ENCODE peak calls at places on chromosomes 1 and 21, in six cellular contexts. Q is IMR-90, P is mesendoderm, B is H1, N is mesenchymal stem cell, F is trophoblast cell. E is an unnamed sample.

GRCh38 chr1:178625695-178626094 is 99.3 kb upstream of the RALGPS2 start:
- DNase-seq in Q (no peak), P (no peak), B (no peak), N (no peak), F (no peak), E (no peak)

GRCh38 chr1:6490181-6491075 is 1.0 kb downstream of the PLEKHG5 start:
- DNase-seq in Q (peak; percentile 68), P (peak; percentile 93), B (peak; percentile 90), N (peak; percentile 75), F (peak; percentile 38), E (peak; percentile 67)

GRCh38 chr1:168735987-168736386 is 7.0 kb upstream of the DPT start:
- DNase-seq in Q (no peak), P (no peak), B (no peak), N (no peak), F (no peak), E (no peak)

GRCh38 chr1:109785446-109786106 is 21.9 kb upstream of the EPS8L3 start:
- DNase-seq in Q (no peak), P (no peak), B (no peak), N (no peak), F (no peak), E (no peak)

GRCh38 chr1:208132287-208132882 is 111.8 kb downstream of the PLXNA2 start:
- DNase-seq in Q (peak; percentile 42), P (peak; percentile 90), B (peak; percentile 92), N (peak; percentile 70), F (peak; percentile 80), E (peak; percentile 70)

GRCh38 chr1:226549937-226550670 is 1.5 kb downstream of the STUM start:
- DNase-seq in Q (no peak), P (peak; percentile 82), B (peak; percentile 71), N (peak; percentile 25), F (no peak), E (peak; percentile 5)

GRCh38 chr1:225693085-225693698 is 40.3 kb upstream of the ENAH start:
- DNase-seq in Q (no peak), P (no peak), B (no peak), N (no peak), F (no peak), E (no peak)

GRCh38 chr1:15965228-15965767 is 10.6 kb downstream of the ZBTB17 start:
- DNase-seq in Q (peak; percentile 79), P (no peak), B (no peak), N (peak; percentile 63), F (no peak), E (no peak)

GRCh38 chr1:89652373-89652772 is 19.5 kb downstream of the LRRC8C start:
- DNase-seq in Q (no peak), P (no peak), B (no peak), N (no peak), F (no peak), E (no peak)

GRCh38 chr1:33348676-33349080 is 27.8 kb upstream of the A3GALT2 start:
- DNase-seq in Q (no peak), P (no peak), B (no peak), N (no peak), F (no peak), E (no peak)

GRCh38 chr1:2212167-2212541 is 16.0 kb upstream of the SKI start:
- DNase-seq in Q (peak; percentile 6), P (no peak), B (no peak), N (no peak), F (no peak), E (no peak)

GRCh38 chr1:204858381-204858821 is 12.3 kb upstream of the NFASC start:
- DNase-seq in Q (no peak), P (no peak), B (no peak), N (no peak), F (no peak), E (peak; percentile 12)

GRCh38 chr1:12294076-12294475 is 64.2 kb downstream of the VPS13D start:
- DNase-seq in Q (peak; percentile 55), P (no peak), B (no peak), N (no peak), F (no peak), E (no peak)

GRCh38 chr1:201562659-201563405 is 23.9 kb downstream of the NAV1 start:
- DNase-seq in Q (peak; percentile 97), P (no peak), B (no peak), N (peak; percentile 95), F (no peak), E (no peak)

GRCh38 chr1:6329392-6329791 is 64.2 kb downstream of the ACOT7 start:
- DNase-seq in Q (peak; percentile 17), P (no peak), B (no peak), N (no peak), F (no peak), E (no peak)

GRCh38 chr21:39114871-39115658 is 68.2 kb downstream of the PSMG1 start:
- DNase-seq in Q (peak; percentile 74), P (no peak), B (no peak), N (peak; percentile 70), F (no peak), E (no peak)

GRCh38 chr1:7541629-7542028 is 229.5 kb upstream of the VAMP3 start:
- DNase-seq in Q (peak; percentile 94), P (no peak), B (no peak), N (peak; percentile 89), F (no peak), E (no peak)

GRCh38 chr1:12204140-12204539 is 25.7 kb upstream of the VPS13D start:
- DNase-seq in Q (no peak), P (no peak), B (no peak), N (no peak), F (no peak), E (no peak)

GRCh38 chr1:11749203-11749689 is 12.7 kb upstream of the C1orf167 start:
- DNase-seq in Q (no peak), P (peak; percentile 89), B (peak; percentile 72), N (peak; percentile 30), F (peak; percentile 22), E (no peak)

GRCh38 chr1:106296431-106296830 is 760.0 kb upstream of the PRMT6 start:
- DNase-seq in Q (no peak), P (no peak), B (no peak), N (no peak), F (no peak), E (no peak)

GRCh38 chr1:174167404-174167803 is 8.1 kb downstream of the RABGAP1L start:
- DNase-seq in Q (no peak), P (no peak), B (no peak), N (no peak), F (no peak), E (no peak)

GRCh38 chr1:200739499-200740290 is 1.0 kb downstream of the CAMSAP2 start:
- DNase-seq in Q (no peak), P (peak; percentile 38), B (no peak), N (peak; percentile 33), F (no peak), E (no peak)

GRCh38 chr1:16072616-16073484 is 601 bp downstream of the FAM131C start:
- DNase-seq in Q (no peak), P (no peak), B (peak; percentile 65), N (no peak), F (no peak), E (no peak)

GRCh38 chr21:45893166-45894106 is 88.1 kb upstream of the COL6A1 start:
- DNase-seq in Q (no peak), P (no peak), B (no peak), N (no peak), F (no peak), E (no peak)

GRCh38 chr1:244370060-244370637 is 81.6 kb downstream of the ADSS2 start:
- DNase-seq in Q (no peak), P (no peak), B (no peak), N (no peak), F (no peak), E (no peak)
- H2AK5ac ChIP-seq in Q (no peak overlapping the region), P (no peak overlapping the region), B (peak overlapping the region; percentile 28), N (no peak overlapping the region), F (no peak overlapping the region), E (no peak overlapping the region)

GRCh38 chr1:230809205-230809990 is 58.9 kb downstream of the C1orf198 start:
- DNase-seq in Q (no peak), P (no peak), B (peak; percentile 30), N (no peak), F (peak; percentile 46), E (no peak)

GRCh38 chr1:230808268-230808872 is 60.0 kb downstream of the C1orf198 start:
- DNase-seq in Q (no peak), P (no peak), B (peak; percentile 4), N (no peak), F (no peak), E (no peak)

GRCh38 chr1:230816018-230816417 is 52.3 kb downstream of the C1orf198 start:
- DNase-seq in Q (no peak), P (no peak), B (no peak), N (no peak), F (no peak), E (no peak)

GRCh38 chr1:230815277-230815676 is 53.0 kb downstream of the C1orf198 start:
- DNase-seq in Q (no peak), P (no peak), B (no peak), N (no peak), F (no peak), E (no peak)

DNA sequence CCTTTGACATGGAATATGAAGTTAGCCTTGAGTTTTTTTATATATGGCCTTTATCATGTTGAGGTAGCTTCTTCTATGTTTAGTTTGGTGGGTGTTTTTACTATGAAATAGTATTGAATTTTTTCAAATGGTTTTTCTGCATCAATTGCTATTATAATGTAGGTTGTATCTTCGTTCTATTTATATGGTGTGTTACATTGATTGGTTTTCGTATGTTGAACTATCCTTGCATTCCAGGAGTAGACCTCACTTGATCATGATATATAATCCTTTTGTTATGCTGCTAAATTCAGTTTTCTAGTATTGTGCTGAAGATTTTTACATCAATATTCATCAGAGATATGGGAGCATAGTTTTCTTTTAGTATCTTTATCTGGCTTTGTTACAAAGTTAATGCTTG is 55.8 kb downstream of the C1orf198 start:
- DNase-seq in Q (no peak), P (no peak), B (no peak), N (no peak), F (no peak), E (no peak)
- H3K4me3 ChIP-seq in Q (no peak overlapping the region), P (no peak overlapping the region), B (no peak overlapping the region), N (no peak overlapping the region), F (no peak overlapping the region), E (no peak overlapping the region)

GRCh38 chr1:3345792-3346191 is 108.7 kb upstream of the ARHGEF16 start:
- DNase-seq in Q (no peak), P (no peak), B (no peak), N (no peak), F (no peak), E (no peak)
- H3K27me3 ChIP-seq in Q (no peaks in the 10 kb centered on the region), P (no peaks in the 10 kb centered on the region), B (no peaks in the 10 kb centered on the region), N (peaks cover 44% of the 10 kb centered on the region), F (no peaks in the 10 kb centered on the region), E (no peaks in the 10 kb centered on the region)

DNA sequence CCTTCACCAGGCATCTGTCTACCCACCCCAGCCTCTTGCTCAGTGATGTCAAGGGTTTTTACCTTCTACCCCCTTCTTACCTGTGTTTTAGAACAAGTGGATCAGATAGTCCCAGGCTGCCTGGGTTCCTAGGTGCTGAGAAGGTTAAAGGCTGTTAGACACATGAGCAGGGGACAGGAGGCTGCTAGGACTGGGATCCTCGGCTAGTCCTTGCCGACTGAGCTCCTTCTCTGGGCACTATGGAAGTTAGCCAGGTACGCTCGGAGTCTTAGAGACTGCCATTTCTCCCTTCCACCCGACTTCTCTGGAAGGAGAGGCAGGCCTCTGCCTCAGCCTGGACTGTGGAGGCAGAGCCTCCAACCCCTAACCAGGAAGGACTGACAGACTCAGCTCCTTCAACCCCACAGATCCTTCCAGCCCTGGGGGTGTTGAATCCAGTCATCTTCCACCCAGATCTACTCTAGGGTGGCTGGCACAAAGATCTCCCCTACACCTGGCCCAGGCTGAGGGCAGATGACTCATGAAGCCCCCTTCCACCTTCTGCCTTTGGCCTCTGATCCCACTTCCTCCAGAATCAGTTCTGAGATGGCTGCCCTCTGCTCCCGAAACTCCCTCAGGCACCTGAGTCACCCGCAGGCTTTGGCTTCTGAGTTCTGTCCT is at the start of gene DYNLT4:
- DNase-seq in Q (no peak), P (no peak), B (no peak), N (no peak), F (no peak), E (no peak)
- H2AK5ac ChIP-seq in Q (peak within 1 kb of the TSS; percentile 99), P (peak within 1 kb of the TSS; percentile 29), B (peak within 1 kb of the TSS; percentile 97), N (peak within 1 kb of the TSS; percentile 100), F (peak within 1 kb of the TSS; percentile 37), E (peak within 1 kb of the TSS; percentile 96)

E was measured in neuronal stem cell.